ENCODE peak calls at places on chromosomes 11 and 22, in four cellular contexts. Z is activated T-helper 1 cell treated with anti-CD3 and anti-CD28 coated beads, Interleukin-12 subunit alpha, Interleukin-12 subunit beta, Interleukin-2, Interleukin-4 antibody, amounts not matched to agents 30 ng/mL and 10 ng/mL and 1 ng/mL, durations not matched to agents 14 hours and 24 hours and 36 hours; W is A172; L is erythroblast. F is an unnamed sample.

GRCh38 chr11:78460468-78460867 is 42.8 kb upstream of the GAB2 start:
- DNase-seq in Z (no peak), W (no peak), L (no peak), F (no peak)

GRCh38 chr22:44642096-44642644 is 59.8 kb upstream of the PRR5 start:
- DNase-seq in Z (no peak), W (no peak), L (no peak), F (no peak)

GRCh38 chr22:30872282-30873041 is 96.1 kb downstream of the MORC2 start:
- DNase-seq in Z (no peak), W (no peak), L (peak; percentile 59), F (peak; percentile 61)

GRCh38 chr11:47269002-47269828 is 718 bp upstream of the MADD start:
- DNase-seq in Z (peak; percentile 73), W (peak; percentile 85), L (peak; percentile 87), F (peak; percentile 98)

GRCh38 chr11:93059074-93059957 is 89.9 kb downstream of the MTNR1B start:
- DNase-seq in Z (no peak), W (peak; percentile 19), L (no peak), F (peak; percentile 34)

GRCh38 chr11:107679255-107680024 is 32.4 kb downstream of the SLN start:
- DNase-seq in Z (no peak), W (no peak), L (no peak), F (no peak)

GRCh38 chr22:35617137-35617755 is at the start of gene MB:
- DNase-seq in Z (no peak), W (no peak), L (no peak), F (no peak)

GRCh38 chr11:18492888-18493287 is 33.9 kb downstream of the TSG101 start:
- DNase-seq in Z (no peak), W (no peak), L (no peak), F (peak; percentile 5)

GRCh38 chr11:8531312-8531711 is 62.7 kb downstream of the STK33 start:
- DNase-seq in Z (no peak), W (peak; percentile 4), L (no peak), F (no peak)

GRCh38 chr11:59185412-59185811 is 13.5 kb downstream of the DTX4 start:
- DNase-seq in Z (no peak), W (no peak), L (no peak), F (no peak)

GRCh38 chr11:59172345-59173079 is 580 bp downstream of the DTX4 start:
- DNase-seq in Z (peak; percentile 12), W (no peak), L (no peak), F (no peak)

GRCh38 chr11:75582461-75582934 is 20.4 kb downstream of the SERPINH1 start:
- DNase-seq in Z (no peak), W (no peak), L (no peak), F (no peak)

GRCh38 chr11:36409152-36409713 is 100.8 kb downstream of the TRAF6 start:
- DNase-seq in Z (peak; percentile 49), W (peak; percentile 23), L (no peak), F (peak; percentile 60)

GRCh38 chr11:122399375-122399774 is 256.1 kb upstream of the UBASH3B start:
- DNase-seq in Z (no peak), W (no peak), L (no peak), F (no peak)

GRCh38 chr11:69967484-69967883 is 110.6 kb upstream of the ANO1 start:
- DNase-seq in Z (no peak), W (no peak), L (no peak), F (no peak)

GRCh38 chr11:211295-211694 is 3.8 kb downstream of the RIC8A start:
- DNase-seq in Z (no peak), W (no peak), L (no peak), F (no peak)

GRCh38 chr11:95713428-95713827 is 76.2 kb downstream of the FAM76B start:
- DNase-seq in Z (no peak), W (no peak), L (no peak), F (no peak)

GRCh38 chr11:43602670-43603069 is 77.9 kb upstream of the HSD17B12 start:
- DNase-seq in Z (no peak), W (no peak), L (no peak), F (no peak)

GRCh38 chr22:31192513-31192912 is 19.6 kb upstream of the LIMK2 start:
- DNase-seq in Z (no peak), W (no peak), L (no peak), F (peak; percentile 13)

GRCh38 chr22:46057762-46058420 is 80.9 kb upstream of the WNT7B start:
- DNase-seq in Z (peak; percentile 44), W (peak; percentile 75), L (no peak), F (peak; percentile 97)